ENCODE peak calls at places on chromosome 18, in eight cellular contexts. I, H, O, V, W, D, C and B are unnamed samples.

GRCh38 chr18:58640428-58640805 is 11.5 kb upstream of the ALPK2 start:
- DNase-seq in I (no peak), H (no peak), O (no peak), V (no peak), W (peak; percentile 38), D (no peak), C (no peak), B (no peak)

GRCh38 chr18:36296591-36297418 is 708 bp upstream of the FHOD3 start:
- DNase-seq in I (peak; percentile 59), H (peak; percentile 89), O (peak; percentile 40), V (peak; percentile 57), W (peak; percentile 86), D (peak; percentile 67), C (peak; percentile 48), B (peak; percentile 87)

GRCh38 chr18:68417826-68418225 is 297.1 kb downstream of the TMX3 start:
- DNase-seq in I (no peak), H (peak; percentile 71), O (no peak), V (no peak), W (peak; percentile 45), D (no peak), C (no peak), B (peak; percentile 84)

GRCh38 chr18:3966985-3967856 is 487.9 kb downstream of the DLGAP1 start:
- DNase-seq in I (no peak), H (peak; percentile 59), O (no peak), V (peak; percentile 32), W (peak; percentile 79), D (no peak), C (peak; percentile 29), B (peak; percentile 28)

GRCh38 chr18:363327-364115 is 95.7 kb upstream of the THOC1 start:
- DNase-seq in I (no peak), H (peak; percentile 67), O (no peak), V (no peak), W (peak; percentile 89), D (no peak), C (peak; percentile 32), B (peak; percentile 71)

GRCh38 chr18:22999212-22999611 is 66.1 kb downstream of the RBBP8 start:
- DNase-seq in I (no peak), H (peak; percentile 45), O (no peak), V (no peak), W (peak; percentile 79), D (no peak), C (no peak), B (peak; percentile 35)

GRCh38 chr18:58755304-58756010 is 84.2 kb downstream of the MALT1 start:
- DNase-seq in I (no peak), H (no peak), O (no peak), V (peak; percentile 23), W (no peak), D (peak; percentile 49), C (no peak), B (no peak)

GRCh38 chr18:79930020-79930642 is 21.3 kb downstream of the SLC66A2 start:
- DNase-seq in I (no peak), H (no peak), O (no peak), V (no peak), W (no peak), D (no peak), C (no peak), B (peak; percentile 26)

GRCh38 chr18:10726198-10727068 is 200.6 kb downstream of the NAPG start:
- DNase-seq in I (no peak), H (no peak), O (no peak), V (peak; percentile 1), W (no peak), D (peak; percentile 27), C (no peak), B (no peak)

GRCh38 chr18:36229188-36229587 is 41.9 kb downstream of the MOCOS start:
- DNase-seq in I (no peak), H (no peak), O (no peak), V (no peak), W (no peak), D (no peak), C (no peak), B (no peak)

GRCh38 chr18:74482697-74483096 is 13.5 kb upstream of the CNDP2 start:
- DNase-seq in I (no peak), H (no peak), O (no peak), V (no peak), W (no peak), D (no peak), C (no peak), B (no peak)

GRCh38 chr18:906416-907170 is 1.9 kb downstream of the ADCYAP1 start:
- DNase-seq in I (no peak), H (peak; percentile 3), O (no peak), V (no peak), W (no peak), D (no peak), C (no peak), B (no peak)

GRCh38 chr18:26051845-26052244 is 38.6 kb downstream of the SS18 start:
- DNase-seq in I (no peak), H (no peak), O (no peak), V (no peak), W (no peak), D (no peak), C (no peak), B (no peak)

GRCh38 chr18:32851936-32852335 is 79.1 kb upstream of the KLHL14 start:
- DNase-seq in I (no peak), H (no peak), O (no peak), V (no peak), W (peak; percentile 34), D (no peak), C (no peak), B (no peak)

GRCh38 chr18:32847719-32848118 is 74.9 kb upstream of the KLHL14 start:
- DNase-seq in I (peak; percentile 36), H (no peak), O (no peak), V (no peak), W (no peak), D (no peak), C (no peak), B (no peak)

DNA sequence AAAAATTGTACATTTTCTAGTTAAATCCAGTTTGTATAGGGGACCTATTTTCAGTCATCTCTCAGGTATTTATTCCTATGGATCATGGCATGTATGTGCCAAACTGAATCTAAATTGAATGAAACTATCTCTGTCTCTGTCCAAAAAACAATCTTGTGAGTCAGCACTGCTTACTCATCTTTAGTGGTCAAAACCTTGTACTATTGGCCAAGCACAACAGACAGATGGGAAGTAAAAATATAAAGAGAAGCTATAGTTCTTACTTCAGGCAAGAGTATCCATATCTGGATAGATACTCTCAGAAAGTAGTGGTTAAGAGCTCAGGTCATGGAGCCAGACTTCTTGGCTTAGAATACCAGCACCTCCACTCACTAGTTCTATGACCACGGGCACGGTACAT is 76.0 kb upstream of the KLHL14 start:
- DNase-seq in I (no peak), H (no peak), O (no peak), V (peak; percentile 5), W (peak; percentile 44), D (no peak), C (no peak), B (no peak)
- H3K36me3 ChIP-seq in I (no peaks in the 10 kb centered on the region), H (no peaks in the 10 kb centered on the region), O (no peaks in the 10 kb centered on the region), V (no peaks in the 10 kb centered on the region), W (no peaks in the 10 kb centered on the region), D (no peaks in the 10 kb centered on the region), C (no peaks in the 10 kb centered on the region), B (no peaks in the 10 kb centered on the region)

DNA sequence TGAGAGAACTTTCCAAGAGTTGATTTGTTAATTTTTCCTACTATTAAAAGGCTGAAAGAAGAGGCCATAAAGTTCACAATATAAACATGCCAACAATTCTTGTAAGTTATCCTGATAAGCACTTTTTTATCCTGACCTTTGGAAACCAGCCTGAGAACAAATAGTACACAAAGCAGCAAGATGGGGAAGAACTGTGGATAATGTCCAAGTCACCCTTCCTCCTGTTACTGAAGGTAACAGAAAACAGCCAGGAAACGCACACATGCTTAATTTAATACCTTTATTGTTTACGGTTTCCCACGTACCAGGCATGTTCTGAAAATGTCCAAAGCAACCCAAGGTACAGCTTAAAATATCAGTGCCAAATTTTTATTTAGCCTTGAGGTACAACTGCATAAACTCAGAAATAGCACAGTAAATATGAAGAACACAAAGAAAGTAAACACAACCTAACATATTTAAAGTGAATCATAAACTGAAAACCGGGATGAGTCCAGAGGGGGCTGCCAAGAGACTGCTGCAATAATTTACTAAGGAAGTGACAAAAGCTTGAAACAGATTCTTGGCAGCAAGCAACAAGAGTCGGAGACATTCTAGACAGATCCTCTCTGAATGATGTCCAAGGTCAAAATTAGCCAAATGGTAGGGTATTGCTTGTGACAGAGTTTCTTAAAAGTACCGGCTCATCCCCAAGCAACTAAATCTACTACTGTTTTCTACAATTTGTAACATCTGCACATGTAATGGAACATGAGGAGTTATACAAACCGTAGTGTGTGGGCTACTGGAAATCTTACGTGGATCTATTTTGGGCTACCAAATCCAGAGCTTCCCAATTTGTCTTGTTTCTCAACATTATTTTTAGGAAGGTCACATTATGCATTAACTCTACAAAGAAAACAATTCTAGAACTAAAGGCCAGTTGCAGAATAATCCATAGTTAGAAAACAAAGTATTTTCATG is 93.2 kb downstream of the CABYR start:
- DNase-seq in I (no peak), H (peak; percentile 60), O (no peak), V (no peak), W (peak; percentile 37), D (no peak), C (peak; percentile 86), B (peak; percentile 58)
- H3K4me1 ChIP-seq in I (no peaks in the 10 kb centered on the region), H (peaks cover 26% of the 10 kb centered on the region), O (no peaks in the 10 kb centered on the region), V (peaks cover 6% of the 10 kb centered on the region), W (peaks cover 10% of the 10 kb centered on the region), D (no peaks in the 10 kb centered on the region), C (peaks cover 53% of the 10 kb centered on the region), B (peaks cover 53% of the 10 kb centered on the region)

GRCh38 chr18:9095297-9096012 is 7.0 kb upstream of the NDUFV2 start:
- DNase-seq in I (no peak), H (no peak), O (no peak), V (no peak), W (peak; percentile 43), D (no peak), C (no peak), B (no peak)
- H3K9ac ChIP-seq in I (no peak overlapping the region), H (peak overlapping the region; percentile 72), O (no peak overlapping the region), V (no peak overlapping the region), W (no peak overlapping the region), D (no peak overlapping the region), C (peak overlapping the region; percentile 19), B (no peak overlapping the region)

GRCh38 chr18:12342661-12343060 is 34.4 kb downstream of the AFG3L2 start:
- DNase-seq in I (no peak), H (no peak), O (no peak), V (no peak), W (no peak), D (no peak), C (no peak), B (no peak)

GRCh38 chr18:12352188-12352587 is 24.8 kb downstream of the AFG3L2 start:
- DNase-seq in I (no peak), H (no peak), O (no peak), V (no peak), W (no peak), D (no peak), C (no peak), B (no peak)

GRCh38 chr18:12347895-12348294 is 29.1 kb downstream of the AFG3L2 start:
- DNase-seq in I (no peak), H (no peak), O (no peak), V (no peak), W (no peak), D (no peak), C (no peak), B (no peak)

GRCh38 chr18:12345491-12346239 is 31.4 kb downstream of the AFG3L2 start:
- DNase-seq in I (no peak), H (no peak), O (no peak), V (no peak), W (no peak), D (no peak), C (peak; percentile 73), B (no peak)

DNA sequence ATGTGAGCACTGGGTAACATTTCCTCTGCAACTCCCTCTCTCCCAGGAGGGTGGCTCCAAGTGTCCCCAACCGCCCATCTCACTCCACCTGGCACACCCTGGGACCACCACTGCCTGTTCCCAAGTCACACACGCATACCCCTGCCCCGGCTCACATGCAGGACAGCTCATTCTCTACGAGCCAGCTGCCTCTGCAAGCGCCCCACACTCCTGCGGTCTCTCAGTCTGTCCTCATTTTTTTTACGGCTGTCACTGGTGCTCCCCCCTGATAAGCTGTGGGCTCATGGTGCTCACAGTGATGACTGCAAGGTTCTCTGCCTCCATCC is 30.8 kb downstream of the AFG3L2 start:
- DNase-seq in I (no peak), H (no peak), O (no peak), V (no peak), W (no peak), D (no peak), C (no peak), B (no peak)
- H3K36me3 ChIP-seq in I (peaks cover 30% of the 10 kb centered on the region), H (peaks cover 54% of the 10 kb centered on the region), O (peaks cover 42% of the 10 kb centered on the region), V (peaks cover 49% of the 10 kb centered on the region), W (peaks cover 17% of the 10 kb centered on the region), D (peaks cover 35% of the 10 kb centered on the region), C (peaks cover 49% of the 10 kb centered on the region), B (peaks cover 96% of the 10 kb centered on the region)